ENCODE peak calls at places on chromosomes 12 and 14, in seven cellular contexts. One of them, this sample, is unnamed.

GRCh38 chr12:10196210-10196609 is 16.5 kb upstream of the GABARAPL1 start:
- DNase-seq in sigmoid colon: no peak
- DNase-seq in IMR-90: no peak
- DNase-seq in transverse colon: no peak
- DNase-seq in A549: no peak
- DNase-seq in uterus: no peak
- DNase-seq in stomach: no peak
- DNase-seq in this sample: no peak

GRCh38 chr12:68234140-68234539 is 8.5 kb upstream of the IL26 start:
- DNase-seq in sigmoid colon: no peak
- DNase-seq in IMR-90: no peak
- DNase-seq in transverse colon: no peak
- DNase-seq in A549: no peak
- DNase-seq in uterus: no peak
- DNase-seq in stomach: no peak
- DNase-seq in this sample: no peak

GRCh38 chr14:69298131-69299071 is 38.4 kb downstream of the GALNT16 start:
- DNase-seq in sigmoid colon: no peak
- DNase-seq in IMR-90: no peak
- DNase-seq in transverse colon: no peak
- DNase-seq in A549: no peak
- DNase-seq in uterus: no peak
- DNase-seq in stomach: no peak
- DNase-seq in this sample: no peak

GRCh38 chr12:16174282-16174681 is 103.2 kb downstream of the SLC15A5 start:
- DNase-seq in sigmoid colon: no peak
- DNase-seq in IMR-90: no peak
- DNase-seq in transverse colon: no peak
- DNase-seq in A549: no peak
- DNase-seq in uterus: no peak
- DNase-seq in stomach: no peak
- DNase-seq in this sample: no peak

GRCh38 chr14:75401356-75401755 is 26.5 kb upstream of the JDP2 start:
- DNase-seq in sigmoid colon: peak
- DNase-seq in IMR-90: peak
- DNase-seq in transverse colon: peak
- DNase-seq in A549: no peak
- DNase-seq in uterus: peak
- DNase-seq in stomach: no peak
- DNase-seq in this sample: no peak

GRCh38 chr12:23803547-23803946 is 145.9 kb downstream of the SOX5 start:
- DNase-seq in sigmoid colon: no peak
- DNase-seq in IMR-90: no peak
- DNase-seq in transverse colon: no peak
- DNase-seq in A549: no peak
- DNase-seq in uterus: no peak
- DNase-seq in stomach: no peak
- DNase-seq in this sample: no peak

GRCh38 chr12:121753844-121754264 is 39.6 kb downstream of the RHOF start:
- DNase-seq in sigmoid colon: peak
- DNase-seq in IMR-90: no peak
- DNase-seq in transverse colon: no peak
- DNase-seq in A549: no peak
- DNase-seq in uterus: no peak
- DNase-seq in stomach: peak
- DNase-seq in this sample: peak

GRCh38 chr14:99182548-99183115 is 89.4 kb downstream of the BCL11B start:
- DNase-seq in sigmoid colon: peak
- DNase-seq in IMR-90: no peak
- DNase-seq in transverse colon: no peak
- DNase-seq in A549: no peak
- DNase-seq in uterus: no peak
- DNase-seq in stomach: no peak
- DNase-seq in this sample: no peak

GRCh38 chr12:93979189-93979588 is 169.2 kb upstream of the PLXNC1 start:
- DNase-seq in sigmoid colon: no peak
- DNase-seq in IMR-90: peak
- DNase-seq in transverse colon: peak
- DNase-seq in A549: peak
- DNase-seq in uterus: no peak
- DNase-seq in stomach: peak
- DNase-seq in this sample: no peak

GRCh38 chr12:2988494-2988893 is 29.3 kb downstream of the TEAD4 start:
- DNase-seq in sigmoid colon: no peak
- DNase-seq in IMR-90: no peak
- DNase-seq in transverse colon: no peak
- DNase-seq in A549: no peak
- DNase-seq in uterus: no peak
- DNase-seq in stomach: no peak
- DNase-seq in this sample: no peak

GRCh38 chr14:33936391-33936790 is 14.5 kb downstream of the EGLN3 start:
- DNase-seq in sigmoid colon: no peak
- DNase-seq in IMR-90: no peak
- DNase-seq in transverse colon: no peak
- DNase-seq in A549: no peak
- DNase-seq in uterus: no peak
- DNase-seq in stomach: no peak
- DNase-seq in this sample: no peak

GRCh38 chr14:51780741-51781140 is 79.7 kb upstream of the GNG2 start:
- DNase-seq in sigmoid colon: no peak
- DNase-seq in IMR-90: peak
- DNase-seq in transverse colon: no peak
- DNase-seq in A549: no peak
- DNase-seq in uterus: no peak
- DNase-seq in stomach: no peak
- DNase-seq in this sample: no peak

GRCh38 chr14:100105357-100106169 is 40.3 kb downstream of the EVL start:
- DNase-seq in sigmoid colon: peak
- DNase-seq in IMR-90: no peak
- DNase-seq in transverse colon: no peak
- DNase-seq in A549: no peak
- DNase-seq in uterus: no peak
- DNase-seq in stomach: no peak
- DNase-seq in this sample: no peak

GRCh38 chr12:116601933-116602809 is 43.0 kb downstream of the MAP1LC3B2 start:
- DNase-seq in sigmoid colon: no peak
- DNase-seq in IMR-90: no peak
- DNase-seq in transverse colon: no peak
- DNase-seq in A549: no peak
- DNase-seq in uterus: no peak
- DNase-seq in stomach: no peak
- DNase-seq in this sample: no peak

GRCh38 chr12:6891637-6892036 is 13.0 kb upstream of the LRRC23 start:
- DNase-seq in sigmoid colon: no peak
- DNase-seq in IMR-90: no peak
- DNase-seq in transverse colon: no peak
- DNase-seq in A549: no peak
- DNase-seq in uterus: no peak
- DNase-seq in stomach: no peak
- DNase-seq in this sample: no peak

GRCh38 chr14:101411151-101411550 is 150.1 kb upstream of the DIO3 start:
- DNase-seq in sigmoid colon: no peak
- DNase-seq in IMR-90: no peak
- DNase-seq in transverse colon: no peak
- DNase-seq in A549: no peak
- DNase-seq in uterus: no peak
- DNase-seq in stomach: no peak
- DNase-seq in this sample: no peak

GRCh38 chr14:23005861-23006534 is 3.9 kb downstream of the C14orf93 start:
- DNase-seq in sigmoid colon: no peak
- DNase-seq in IMR-90: peak
- DNase-seq in transverse colon: no peak
- DNase-seq in A549: no peak
- DNase-seq in uterus: no peak
- DNase-seq in stomach: no peak
- DNase-seq in this sample: no peak

GRCh38 chr12:50572275-50572674 is 67.5 kb downstream of the DIP2B start:
- DNase-seq in sigmoid colon: no peak
- DNase-seq in IMR-90: peak
- DNase-seq in transverse colon: no peak
- DNase-seq in A549: peak
- DNase-seq in uterus: no peak
- DNase-seq in stomach: no peak
- DNase-seq in this sample: no peak

GRCh38 chr14:101932668-101933067 is 31.7 kb upstream of the DYNC1H1 start:
- DNase-seq in sigmoid colon: peak
- DNase-seq in IMR-90: peak
- DNase-seq in transverse colon: no peak
- DNase-seq in A549: no peak
- DNase-seq in uterus: no peak
- DNase-seq in stomach: no peak
- DNase-seq in this sample: no peak

GRCh38 chr12:130111965-130112496 is 50.2 kb upstream of the FZD10 start:
- DNase-seq in sigmoid colon: no peak
- DNase-seq in IMR-90: no peak
- DNase-seq in transverse colon: no peak
- DNase-seq in A549: no peak
- DNase-seq in uterus: no peak
- DNase-seq in stomach: no peak
- DNase-seq in this sample: no peak

GRCh38 chr14:39218171-39218769 is 15.4 kb upstream of the MIA2 start:
- DNase-seq in sigmoid colon: no peak
- DNase-seq in IMR-90: peak
- DNase-seq in transverse colon: no peak
- DNase-seq in A549: peak
- DNase-seq in uterus: no peak
- DNase-seq in stomach: no peak
- DNase-seq in this sample: no peak

GRCh38 chr12:96392397-96392796 is 7.8 kb downstream of the CDK17 start:
- DNase-seq in sigmoid colon: no peak
- DNase-seq in IMR-90: no peak
- DNase-seq in transverse colon: no peak
- DNase-seq in A549: no peak
- DNase-seq in uterus: no peak
- DNase-seq in stomach: no peak
- DNase-seq in this sample: no peak
- H3K27ac ChIP-seq in sigmoid colon: peak
- H3K27ac ChIP-seq in IMR-90: no peak
- H3K27ac ChIP-seq in transverse colon: peak
- H3K27ac ChIP-seq in A549: no peak
- H3K27ac ChIP-seq in uterus: peak
- H3K27ac ChIP-seq in stomach: no peak
- H3K27ac ChIP-seq in this sample: no peak

GRCh38 chr14:90758959-90759358 is 57.3 kb downstream of the TTC7B start:
- DNase-seq in sigmoid colon: peak
- DNase-seq in IMR-90: peak
- DNase-seq in transverse colon: peak
- DNase-seq in A549: no peak
- DNase-seq in uterus: peak
- DNase-seq in stomach: peak
- DNase-seq in this sample: peak

GRCh38 chr14:90757452-90757851 is 58.8 kb downstream of the TTC7B start:
- DNase-seq in sigmoid colon: no peak
- DNase-seq in IMR-90: no peak
- DNase-seq in transverse colon: no peak
- DNase-seq in A549: no peak
- DNase-seq in uterus: no peak
- DNase-seq in stomach: peak
- DNase-seq in this sample: peak

GRCh38 chr14:90759370-90760054 is 56.7 kb downstream of the TTC7B start:
- DNase-seq in sigmoid colon: no peak
- DNase-seq in IMR-90: no peak
- DNase-seq in transverse colon: no peak
- DNase-seq in A549: no peak
- DNase-seq in uterus: no peak
- DNase-seq in stomach: peak
- DNase-seq in this sample: no peak

GRCh38 chr14:90756755-90757345 is 59.4 kb downstream of the TTC7B start:
- DNase-seq in sigmoid colon: no peak
- DNase-seq in IMR-90: no peak
- DNase-seq in transverse colon: no peak
- DNase-seq in A549: peak
- DNase-seq in uterus: no peak
- DNase-seq in stomach: peak
- DNase-seq in this sample: no peak

GRCh38 chr14:90758028-90758889 is 58.0 kb downstream of the TTC7B start:
- DNase-seq in sigmoid colon: peak
- DNase-seq in IMR-90: peak
- DNase-seq in transverse colon: peak
- DNase-seq in A549: peak
- DNase-seq in uterus: peak
- DNase-seq in stomach: peak
- DNase-seq in this sample: peak
- TF ChIP-seq POLR2A in sigmoid colon: peak
- TF ChIP-seq POLR2A in IMR-90: peak
- TF ChIP-seq POLR2A in transverse colon: peak
- TF ChIP-seq POLR2A in A549: peak
- TF ChIP-seq POLR2A in uterus: peak
- TF ChIP-seq POLR2A in stomach: no peak
- TF ChIP-seq POLR2A in this sample: peak

GRCh38 chr14:88840926-88841325 is 16.5 kb downstream of the TTC8 start:
- DNase-seq in sigmoid colon: no peak
- DNase-seq in IMR-90: no peak
- DNase-seq in transverse colon: no peak
- DNase-seq in A549: no peak
- DNase-seq in uterus: no peak
- DNase-seq in stomach: no peak
- DNase-seq in this sample: no peak
- H3K4me3 ChIP-seq in sigmoid colon: no peak
- H3K4me3 ChIP-seq in IMR-90: no peak
- H3K4me3 ChIP-seq in transverse colon: no peak
- H3K4me3 ChIP-seq in A549: no peak
- H3K4me3 ChIP-seq in uterus: no peak
- H3K4me3 ChIP-seq in stomach: no peak
- H3K4me3 ChIP-seq in this sample: no peak

GRCh38 chr12:11729439-11730150 is 80.1 kb downstream of the ETV6 start:
- DNase-seq in sigmoid colon: no peak
- DNase-seq in IMR-90: no peak
- DNase-seq in transverse colon: no peak
- DNase-seq in A549: no peak
- DNase-seq in uterus: no peak
- DNase-seq in stomach: no peak
- DNase-seq in this sample: no peak

GRCh38 chr12:11728154-11728755 is 78.8 kb downstream of the ETV6 start:
- DNase-seq in sigmoid colon: no peak
- DNase-seq in IMR-90: no peak
- DNase-seq in transverse colon: no peak
- DNase-seq in A549: no peak
- DNase-seq in uterus: no peak
- DNase-seq in stomach: no peak
- DNase-seq in this sample: no peak

GRCh38 chr12:11727133-11727664 is 77.7 kb downstream of the ETV6 start:
- DNase-seq in sigmoid colon: no peak
- DNase-seq in IMR-90: no peak
- DNase-seq in transverse colon: no peak
- DNase-seq in A549: no peak
- DNase-seq in uterus: no peak
- DNase-seq in stomach: no peak
- DNase-seq in this sample: no peak

GRCh38 chr12:11730299-11731041 is 81.0 kb downstream of the ETV6 start:
- DNase-seq in sigmoid colon: no peak
- DNase-seq in IMR-90: no peak
- DNase-seq in transverse colon: peak
- DNase-seq in A549: no peak
- DNase-seq in uterus: no peak
- DNase-seq in stomach: peak
- DNase-seq in this sample: no peak

GRCh38 chr12:11729008-11729407 is 79.5 kb downstream of the ETV6 start:
- DNase-seq in sigmoid colon: no peak
- DNase-seq in IMR-90: no peak
- DNase-seq in transverse colon: peak
- DNase-seq in A549: no peak
- DNase-seq in uterus: no peak
- DNase-seq in stomach: peak
- DNase-seq in this sample: no peak
- H3K27ac ChIP-seq in sigmoid colon: peak
- H3K27ac ChIP-seq in IMR-90: no peak
- H3K27ac ChIP-seq in transverse colon: peak
- H3K27ac ChIP-seq in A549: no peak
- H3K27ac ChIP-seq in uterus: no peak
- H3K27ac ChIP-seq in stomach: peak
- H3K27ac ChIP-seq in this sample: no peak